ENCODE peak calls at places on chromosomes 6 and 20, in six cellular contexts. O is neural progenitor cell, G is keratinocyte, I is A549, B is fibroblast of lung, Z is mesenchymal stem cell. W is an unnamed sample.

GRCh38 chr20:6164421-6165341 is 41.9 kb upstream of the FERMT1 start:
- DNase-seq in I (no peak), G (no peak), O (no peak), B (peak; percentile 22), Z (no peak), W (no peak)

GRCh38 chr20:39876974-39877615 is 811.9 kb downstream of the MAFB start:
- DNase-seq in I (no peak), B (peak; percentile 55), G (no peak), O (no peak), Z (no peak), W (no peak)

GRCh38 chr6:160421854-160422253 is 73.7 kb downstream of the SLC22A3 start:
- DNase-seq in B (peak; percentile 38), O (no peak), Z (no peak), G (no peak), I (no peak), W (no peak)

GRCh38 chr6:160992323-160993314 is 1.1 kb downstream of the MAP3K4 start:
- DNase-seq in B (peak; percentile 73), I (peak; percentile 51), G (no peak), Z (peak; percentile 83), O (peak; percentile 78), W (peak; percentile 72)

GRCh38 chr6:1708141-1708540 is 98.4 kb downstream of the FOXC1 start:
- DNase-seq in O (peak; percentile 72), Z (no peak), G (no peak), B (no peak), I (no peak), W (peak; percentile 43)

GRCh38 chr6:47854996-47855395 is 73.2 kb downstream of the OPN5 start:
- DNase-seq in G (no peak), Z (no peak), B (no peak), I (no peak), O (no peak), W (no peak)

GRCh38 chr6:35258858-35259193 is 709 bp upstream of the ZNF76 start:
- DNase-seq in O (no peak), B (peak; percentile 66), I (peak; percentile 59), Z (peak; percentile 83), G (no peak), W (peak; percentile 83)

GRCh38 chr6:157253699-157254098 is 69.6 kb downstream of the TMEM242 start:
- DNase-seq in G (no peak), B (no peak), O (no peak), I (no peak), Z (no peak), W (no peak)

GRCh38 chr20:50695144-50695872 is 4.0 kb upstream of the RIPOR3 start:
- DNase-seq in G (no peak), I (no peak), O (no peak), Z (no peak), B (peak; percentile 22), W (no peak)

GRCh38 chr6:170292778-170293164 is 1.9 kb upstream of the DLL1 start:
- DNase-seq in I (peak; percentile 38), G (no peak), B (no peak), Z (no peak), O (peak; percentile 62), W (peak; percentile 86)

GRCh38 chr6:110485461-110485860 is 9.0 kb upstream of the SLC22A16 start:
- DNase-seq in Z (no peak), O (no peak), B (no peak), I (no peak), G (no peak), W (no peak)

GRCh38 chr6:133001040-133001570 is 186.7 kb downstream of the RPS12 start:
- DNase-seq in B (peak; percentile 50), Z (no peak), O (no peak), G (no peak), I (no peak), W (no peak)

GRCh38 chr6:156779206-156780116 is 2.3 kb downstream of the ARID1B start:
- DNase-seq in I (no peak), G (no peak), B (peak; percentile 29), Z (peak; percentile 46), O (peak; percentile 57), W (peak; percentile 90)

GRCh38 chr20:62308102-62308822 is 5.5 kb downstream of the ADRM1 start:
- DNase-seq in B (no peak), G (no peak), I (no peak), Z (no peak), O (no peak), W (peak; percentile 83)

GRCh38 chr6:143331362-143331761 is 119.1 kb downstream of the ADAT2 start:
- DNase-seq in G (no peak), B (no peak), O (no peak), Z (no peak), I (no peak), W (no peak)

GRCh38 chr20:45191926-45192325 is 14.9 kb upstream of the SEMG1 start:
- DNase-seq in Z (no peak), O (no peak), G (no peak), I (no peak), B (no peak), W (no peak)

GRCh38 chr6:16345449-16346330 is 107.3 kb downstream of the GMPR start:
- DNase-seq in Z (peak; percentile 88), O (peak; percentile 54), I (peak; percentile 19), B (peak; percentile 90), G (no peak), W (peak; percentile 92)

GRCh38 chr20:1430004-1430451 is 36.6 kb downstream of the NSFL1C start:
- DNase-seq in O (no peak), Z (peak; percentile 98), I (no peak), G (no peak), B (peak; percentile 18), W (no peak)

GRCh38 chr6:90184334-90185298 is 112.0 kb downstream of the BACH2 start:
- DNase-seq in G (peak; percentile 54), O (no peak), Z (peak; percentile 33), B (peak; percentile 84), I (no peak), W (no peak)

GRCh38 chr20:19835533-19836222 is 77.6 kb downstream of the RIN2 start:
- DNase-seq in I (no peak), B (no peak), G (no peak), Z (no peak), O (peak; percentile 50), W (no peak)

GRCh38 chr6:163249651-163250101 is 164.8 kb upstream of the QKI start:
- DNase-seq in I (no peak), G (no peak), Z (no peak), O (no peak), B (peak; percentile 83), W (no peak)

DNA sequence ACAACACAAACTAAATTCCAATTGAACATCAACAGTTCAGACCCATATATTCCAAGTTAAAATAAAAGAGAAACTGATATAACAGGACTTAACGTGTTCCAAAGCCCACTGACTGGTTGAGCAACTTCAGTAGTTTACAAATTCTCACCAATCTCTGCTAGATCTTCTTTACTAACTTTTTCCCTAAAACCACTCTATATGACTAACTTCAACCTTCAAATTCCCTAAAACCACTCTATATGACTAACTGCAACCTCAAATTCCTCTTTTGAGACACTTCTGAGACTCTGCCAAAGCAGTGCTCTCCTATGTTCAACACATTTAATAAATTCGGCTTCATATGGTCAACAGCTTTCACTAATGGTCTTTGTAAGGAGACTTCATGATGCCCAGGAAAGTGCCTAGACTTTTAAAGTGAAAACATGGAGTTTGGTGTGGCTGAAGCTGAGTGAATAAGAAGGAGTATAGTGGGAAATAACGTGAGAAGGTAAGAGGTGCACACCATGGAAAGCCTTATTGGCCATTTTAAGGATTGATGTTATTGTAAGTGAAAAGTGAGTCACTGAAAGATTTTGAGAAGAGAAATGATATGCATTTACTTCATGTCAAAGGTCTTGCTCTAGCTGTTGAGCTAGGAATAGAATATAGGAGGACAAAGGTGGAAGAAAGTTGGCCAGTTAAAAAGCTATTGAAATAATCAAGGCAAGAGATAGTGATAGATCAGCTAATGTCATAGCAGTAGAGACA is 134.0 kb upstream of the HCRTR2 start:
- DNase-seq in Z (peak; percentile 67), G (no peak), I (no peak), B (peak; percentile 92), O (no peak), W (peak; percentile 43)
- H3K4me2 ChIP-seq in Z (no peak overlapping the region), G (peak overlapping the region; percentile 11), I (no peak overlapping the region), B (no peak overlapping the region), O (no peak overlapping the region), W (peak overlapping the region; percentile 70)

GRCh38 chr6:113968472-113968871 is 2.5 kb downstream of the HDAC2 start:
- DNase-seq in O (no peak), B (no peak), G (no peak), Z (no peak), I (no peak), W (no peak)
- H3K4me2 ChIP-seq in O (peak overlapping the region; percentile 98), B (peak overlapping the region; percentile 94), G (peak overlapping the region; percentile 97), Z (peak overlapping the region; percentile 18), I (peak overlapping the region; percentile 95), W (peak overlapping the region; percentile 87)

DNA sequence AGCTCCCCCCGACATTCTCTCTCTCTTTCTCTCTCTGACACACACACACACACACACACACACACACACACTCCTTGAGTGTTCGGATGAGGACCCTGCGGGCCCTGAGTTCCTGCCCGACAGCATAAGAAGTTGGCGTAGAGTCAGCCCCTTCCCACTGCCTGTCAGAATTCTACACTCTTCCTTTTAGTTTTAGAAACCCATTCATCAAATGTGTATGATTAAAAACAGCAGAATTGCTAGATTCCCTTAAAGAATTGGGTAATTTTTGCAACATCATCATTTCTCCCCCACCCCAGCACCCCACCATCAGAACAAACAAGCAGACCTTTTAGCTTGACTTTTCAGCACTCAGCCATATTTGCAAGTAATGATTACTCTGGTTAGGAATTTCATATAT is 322.8 kb downstream of the FARS2 start:
- DNase-seq in Z (peak; percentile 24), O (no peak), I (no peak), G (no peak), B (peak; percentile 83), W (no peak)
- H3K4me2 ChIP-seq in Z (no peak overlapping the region), O (no peak overlapping the region), I (peak overlapping the region; percentile 40), G (no peak overlapping the region), B (peak overlapping the region; percentile 58), W (peak overlapping the region; percentile 72)

GRCh38 chr6:27834384-27834783 is 77.8 kb downstream of the OR2B2 start:
- DNase-seq in G (no peak), I (no peak), B (no peak), Z (no peak), O (no peak), W (no peak)

GRCh38 chr6:27834879-27835549 is 77.2 kb downstream of the OR2B2 start:
- DNase-seq in O (no peak), I (no peak), Z (no peak), G (no peak), B (no peak), W (no peak)

GRCh38 chr6:27837636-27838512 is 74.3 kb downstream of the OR2B2 start:
- DNase-seq in B (peak; percentile 99), G (peak; percentile 97), I (peak; percentile 87), O (peak; percentile 97), Z (peak; percentile 100), W (peak; percentile 94)

GRCh38 chr6:27836783-27837635 is 75.2 kb downstream of the OR2B2 start:
- DNase-seq in I (no peak), Z (peak; percentile 94), B (peak; percentile 86), O (peak; percentile 83), G (no peak), W (peak; percentile 68)

DNA sequence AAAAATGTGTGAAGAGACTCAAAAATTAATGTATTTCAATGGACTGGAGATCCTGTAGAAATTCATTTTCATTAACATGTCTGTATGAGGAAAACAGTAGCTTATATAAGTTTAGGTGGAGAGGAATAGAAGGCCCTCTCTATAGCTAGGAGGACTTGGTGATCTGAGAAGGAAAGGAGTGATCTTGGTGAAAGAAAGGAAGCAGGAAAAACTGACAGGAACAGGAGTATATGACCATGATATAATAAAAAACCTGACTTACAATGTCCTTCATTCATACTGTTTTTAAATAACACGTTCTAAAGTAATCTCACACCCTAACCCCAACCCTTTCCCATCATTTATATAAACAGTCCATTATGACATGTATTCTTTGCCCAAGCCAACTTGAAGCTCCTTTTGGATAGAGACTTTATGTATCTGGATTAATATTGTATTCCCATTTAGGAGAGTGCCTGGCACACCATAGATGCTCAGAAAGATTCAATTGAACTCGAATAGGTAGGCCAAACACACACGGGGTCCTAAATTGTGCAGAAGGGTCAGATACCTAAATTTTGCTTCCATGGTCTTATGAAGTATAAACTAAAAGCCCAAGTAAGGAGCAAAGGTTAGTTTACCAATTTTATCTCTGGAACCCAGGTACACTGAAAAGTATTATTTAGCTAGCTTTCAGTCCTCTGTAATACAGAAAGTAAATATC is 76.0 kb downstream of the OR2B2 start:
- DNase-seq in O (no peak), I (no peak), B (no peak), Z (no peak), G (no peak), W (peak; percentile 22)
- H3K4me2 ChIP-seq in O (peak overlapping the region; percentile 93), I (peak overlapping the region; percentile 72), B (peak overlapping the region; percentile 93), Z (peak overlapping the region; percentile 70), G (peak overlapping the region; percentile 92), W (peak overlapping the region; percentile 94)